ENCODE peak calls at places on chromosomes 1 and 21, in six cellular contexts. One of them, this sample, is unnamed.

GRCh38 chr1:224181453-224181810 is 1.6 kb upstream of the DEGS1 start:
- DNase-seq in left colon: no peak
- DNase-seq in anterior cingulate cortex: no peak
- DNase-seq in iPS DF 19.7: no peak
- DNase-seq in iris pigment epithelial cell: no peak
- DNase-seq in pons: no peak
- DNase-seq in this sample: no peak

GRCh38 chr21:42397291-42398129 is 1.7 kb upstream of the TMPRSS3 start:
- DNase-seq in pons: no peak
- DNase-seq in left colon: no peak
- DNase-seq in anterior cingulate cortex: no peak
- DNase-seq in iris pigment epithelial cell: no peak
- DNase-seq in iPS DF 19.7: no peak
- DNase-seq in this sample: no peak

GRCh38 chr1:203336097-203336496 is 14.8 kb downstream of the FMOD start:
- DNase-seq in left colon: peak; percentile 12
- DNase-seq in pons: no peak
- DNase-seq in iris pigment epithelial cell: no peak
- DNase-seq in iPS DF 19.7: no peak
- DNase-seq in anterior cingulate cortex: no peak
- DNase-seq in this sample: no peak

GRCh38 chr1:66341446-66342089 is 192.4 kb upstream of the SGIP1 start:
- DNase-seq in anterior cingulate cortex: no peak
- DNase-seq in left colon: no peak
- DNase-seq in pons: no peak
- DNase-seq in iris pigment epithelial cell: no peak
- DNase-seq in iPS DF 19.7: no peak
- DNase-seq in this sample: no peak

GRCh38 chr1:157085416-157085815 is 14.2 kb downstream of the ETV3L start:
- DNase-seq in anterior cingulate cortex: no peak
- DNase-seq in iris pigment epithelial cell: peak; percentile 31
- DNase-seq in iPS DF 19.7: no peak
- DNase-seq in left colon: no peak
- DNase-seq in pons: no peak
- DNase-seq in this sample: no peak

GRCh38 chr1:17831619-17832018 is 76.5 kb downstream of the ACTL8 start:
- DNase-seq in pons: no peak
- DNase-seq in iris pigment epithelial cell: peak; percentile 49
- DNase-seq in iPS DF 19.7: peak; percentile 40
- DNase-seq in left colon: no peak
- DNase-seq in anterior cingulate cortex: no peak
- DNase-seq in this sample: no peak

GRCh38 chr1:119728007-119728406 is 16.3 kb downstream of the PHGDH start:
- DNase-seq in pons: no peak
- DNase-seq in left colon: no peak
- DNase-seq in iris pigment epithelial cell: no peak
- DNase-seq in iPS DF 19.7: no peak
- DNase-seq in anterior cingulate cortex: no peak
- DNase-seq in this sample: no peak

GRCh38 chr21:44934797-44935532 is 4.9 kb upstream of the SLX9 start:
- DNase-seq in anterior cingulate cortex: no peak
- DNase-seq in left colon: no peak
- DNase-seq in pons: no peak
- DNase-seq in iris pigment epithelial cell: no peak
- DNase-seq in iPS DF 19.7: no peak
- DNase-seq in this sample: no peak

GRCh38 chr1:20143318-20143717 is 4.2 kb downstream of the PLA2G2F start:
- DNase-seq in iPS DF 19.7: no peak
- DNase-seq in left colon: peak; percentile 5
- DNase-seq in pons: no peak
- DNase-seq in iris pigment epithelial cell: no peak
- DNase-seq in anterior cingulate cortex: no peak
- DNase-seq in this sample: no peak

GRCh38 chr1:207805841-207806421 is 54.1 kb downstream of the CD46 start:
- DNase-seq in iPS DF 19.7: no peak
- DNase-seq in left colon: peak; percentile 58
- DNase-seq in pons: peak; percentile 65
- DNase-seq in iris pigment epithelial cell: peak; percentile 99
- DNase-seq in anterior cingulate cortex: peak; percentile 52
- DNase-seq in this sample: peak; percentile 40

GRCh38 chr1:119380304-119380703 is 11.7 kb downstream of the HAO2 start:
- DNase-seq in anterior cingulate cortex: no peak
- DNase-seq in pons: no peak
- DNase-seq in iPS DF 19.7: no peak
- DNase-seq in iris pigment epithelial cell: no peak
- DNase-seq in left colon: no peak
- DNase-seq in this sample: no peak

GRCh38 chr1:234219711-234220110 is 153.5 kb upstream of the COA6 start:
- DNase-seq in iPS DF 19.7: no peak
- DNase-seq in anterior cingulate cortex: no peak
- DNase-seq in iris pigment epithelial cell: no peak
- DNase-seq in left colon: no peak
- DNase-seq in pons: no peak
- DNase-seq in this sample: no peak

GRCh38 chr1:220325306-220325995 is 53.2 kb upstream of the RAB3GAP2 start:
- DNase-seq in pons: no peak
- DNase-seq in iPS DF 19.7: no peak
- DNase-seq in anterior cingulate cortex: no peak
- DNase-seq in left colon: no peak
- DNase-seq in iris pigment epithelial cell: no peak
- DNase-seq in this sample: no peak

GRCh38 chr1:177983087-177983823 is 13.4 kb upstream of the SEC16B start:
- DNase-seq in iPS DF 19.7: no peak
- DNase-seq in left colon: no peak
- DNase-seq in anterior cingulate cortex: no peak
- DNase-seq in iris pigment epithelial cell: no peak
- DNase-seq in pons: no peak
- DNase-seq in this sample: no peak

GRCh38 chr1:76833856-76834255 is 33.4 kb upstream of the ST6GALNAC5 start:
- DNase-seq in anterior cingulate cortex: no peak
- DNase-seq in pons: no peak
- DNase-seq in iPS DF 19.7: no peak
- DNase-seq in iris pigment epithelial cell: no peak
- DNase-seq in left colon: no peak
- DNase-seq in this sample: no peak

GRCh38 chr1:224583774-224584173 is 32.3 kb upstream of the CNIH3 start:
- DNase-seq in iPS DF 19.7: no peak
- DNase-seq in pons: no peak
- DNase-seq in iris pigment epithelial cell: no peak
- DNase-seq in anterior cingulate cortex: no peak
- DNase-seq in left colon: no peak
- DNase-seq in this sample: no peak

GRCh38 chr1:240991230-240991629 is 365.8 kb downstream of the RGS7 start:
- DNase-seq in iris pigment epithelial cell: no peak
- DNase-seq in anterior cingulate cortex: no peak
- DNase-seq in left colon: no peak
- DNase-seq in iPS DF 19.7: no peak
- DNase-seq in pons: no peak
- DNase-seq in this sample: no peak

GRCh38 chr21:28821276-28822063 is 171.2 kb downstream of the LTN1 start:
- DNase-seq in left colon: no peak
- DNase-seq in pons: no peak
- DNase-seq in iris pigment epithelial cell: no peak
- DNase-seq in anterior cingulate cortex: no peak
- DNase-seq in iPS DF 19.7: no peak
- DNase-seq in this sample: no peak

GRCh38 chr21:45528028-45528705 is 14.1 kb downstream of the SLC19A1 start:
- DNase-seq in iPS DF 19.7: no peak
- DNase-seq in left colon: peak; percentile 19
- DNase-seq in anterior cingulate cortex: no peak
- DNase-seq in iris pigment epithelial cell: no peak
- DNase-seq in pons: no peak
- DNase-seq in this sample: no peak

GRCh38 chr1:212528501-212528900 is 80.1 kb upstream of the ATF3 start:
- DNase-seq in pons: no peak
- DNase-seq in anterior cingulate cortex: no peak
- DNase-seq in iris pigment epithelial cell: no peak
- DNase-seq in iPS DF 19.7: no peak
- DNase-seq in left colon: no peak
- DNase-seq in this sample: no peak

GRCh38 chr1:63103682-63104081 is 218.7 kb upstream of the FOXD3 start:
- DNase-seq in iris pigment epithelial cell: no peak
- DNase-seq in left colon: no peak
- DNase-seq in iPS DF 19.7: no peak
- DNase-seq in anterior cingulate cortex: no peak
- DNase-seq in pons: no peak
- DNase-seq in this sample: no peak

This sample was measured in cerebellum.